ENCODE peak calls at places on chromosomes 5 and 9, in nine cellular contexts. V, W, K, R, H, I, X, B and U are unnamed samples.

GRCh38 chr5:168346417-168346816 is 55.0 kb downstream of the WWC1 start:
- DNase-seq in V (no peak), W (no peak), K (no peak), R (no peak), H (no peak), I (no peak), X (no peak), B (no peak), U (no peak)

GRCh38 chr5:38680094-38680765 is 123.8 kb upstream of the LIFR start:
- DNase-seq in V (no peak), W (no peak), K (no peak), R (no peak), H (no peak), I (no peak), X (no peak), B (no peak), U (no peak)

GRCh38 chr5:177992466-177992865 is 3.6 kb downstream of the PROP1 start:
- DNase-seq in V (no peak), W (no peak), K (no peak), R (no peak), H (no peak), I (no peak), X (no peak), B (no peak), U (no peak)

GRCh38 chr9:135021393-135021789 is 66.1 kb upstream of the OLFM1 start:
- DNase-seq in V (no peak), W (no peak), K (no peak), R (no peak), H (no peak), I (no peak), X (no peak), B (no peak), U (no peak)

GRCh38 chr9:138066049-138066448 is 188.5 kb downstream of the CACNA1B start:
- DNase-seq in V (no peak), W (no peak), K (no peak), R (no peak), H (no peak), I (no peak), X (no peak), B (no peak), U (no peak)

GRCh38 chr9:14170392-14170931 is 143.5 kb downstream of the NFIB start:
- DNase-seq in V (no peak), W (no peak), K (no peak), R (no peak), H (no peak), I (no peak), X (no peak), B (no peak), U (no peak)

GRCh38 chr5:93789173-93790070 is 48.0 kb upstream of the POU5F2 start:
- DNase-seq in V (peak), W (peak), K (no peak), R (no peak), H (peak), I (peak), X (peak), B (no peak), U (no peak)

GRCh38 chr5:159905496-159905895 is 10.8 kb upstream of the ADRA1B start:
- DNase-seq in V (no peak), W (peak), K (no peak), R (no peak), H (no peak), I (peak), X (peak), B (no peak), U (no peak)

GRCh38 chr9:13088734-13089427 is 190.6 kb downstream of the MPDZ start:
- DNase-seq in V (peak), W (peak), K (peak), R (peak), H (peak), I (peak), X (peak), B (no peak), U (peak)

GRCh38 chr5:146395233-146395632 is 51.9 kb upstream of the TCERG1 start:
- DNase-seq in V (no peak), W (no peak), K (no peak), R (no peak), H (no peak), I (no peak), X (no peak), B (no peak), U (no peak)

GRCh38 chr5:141557681-141558136 is 61.1 kb downstream of the DIAPH1 start:
- DNase-seq in V (peak), W (peak), K (peak), R (peak), H (peak), I (peak), X (peak), B (peak), U (peak)

GRCh38 chr9:21557428-21557768 is 75.3 kb upstream of the IFNE start:
- DNase-seq in V (no peak), W (no peak), K (no peak), R (no peak), H (no peak), I (no peak), X (no peak), B (no peak), U (no peak)

GRCh38 chr9:129102791-129103594 is 7.6 kb downstream of the CRAT start:
- DNase-seq in V (peak), W (no peak), K (no peak), R (no peak), H (peak), I (peak), X (peak), B (no peak), U (peak)

GRCh38 chr5:158212915-158213314 is 354.0 kb upstream of the CLINT1 start:
- DNase-seq in V (no peak), W (no peak), K (no peak), R (no peak), H (peak), I (peak), X (peak), B (no peak), U (no peak)

GRCh38 chr5:172420215-172420934 is 34.0 kb downstream of the SH3PXD2B start:
- DNase-seq in V (peak), W (no peak), K (no peak), R (no peak), H (peak), I (peak), X (peak), B (peak), U (peak)